ENCODE peak calls at places on chromosome 15, in four cellular contexts. T is PC-3, J is A549, S is OCI-LY7. M is an unnamed sample.

GRCh38 chr15:27492021-27492621 is 521.1 kb downstream of the GABRG3 start:
- DNase-seq in T (no peak), J (no peak), S (no peak), M (no peak)

GRCh38 chr15:40282144-40282869 is 557 bp downstream of the ANKRD63 start:
- DNase-seq in T (peak), J (peak), S (no peak), M (peak)

GRCh38 chr15:42576776-42577175 is 1.4 kb downstream of the STARD9 start:
- DNase-seq in T (no peak), J (no peak), S (peak), M (no peak)

GRCh38 chr15:36254446-36254845 is 325.0 kb upstream of the CDIN1 start:
- DNase-seq in T (no peak), J (no peak), S (no peak), M (no peak)

GRCh38 chr15:86355798-86356197 is 276.1 kb downstream of the AGBL1 start:
- DNase-seq in T (no peak), J (no peak), S (no peak), M (peak)

GRCh38 chr15:31365655-31366127 is 39.1 kb downstream of the KLF13 start:
- DNase-seq in T (no peak), J (no peak), S (peak), M (peak)

GRCh38 chr15:31293655-31294054 is 33.0 kb upstream of the KLF13 start:
- DNase-seq in T (no peak), J (no peak), S (no peak), M (no peak)

GRCh38 chr15:63244976-63245645 is 32.3 kb upstream of the APH1B start:
- DNase-seq in T (no peak), J (no peak), S (no peak), M (no peak)

GRCh38 chr15:52558196-52558595 is 10.6 kb downstream of the ARPP19 start:
- DNase-seq in T (no peak), J (no peak), S (no peak), M (peak)

GRCh38 chr15:100732359-100733055 is 130.1 kb downstream of the ASB7 start:
- DNase-seq in T (peak), J (no peak), S (no peak), M (peak)

GRCh38 chr15:100704281-100705055 is 102.1 kb downstream of the ASB7 start:
- DNase-seq in T (peak), J (no peak), S (no peak), M (peak)

GRCh38 chr15:33243393-33243792 is 48.9 kb upstream of the FMN1 start:
- DNase-seq in T (peak), J (no peak), S (no peak), M (peak)

GRCh38 chr15:90190606-90191343 is 10.4 kb upstream of the SEMA4B start:
- DNase-seq in T (no peak), J (no peak), S (peak), M (peak)

GRCh38 chr15:51374131-51374530 is 32.7 kb downstream of the GLDN start:
- DNase-seq in T (no peak), J (no peak), S (no peak), M (no peak)

GRCh38 chr15:31970007-31970406 is 60.3 kb upstream of the CHRNA7 start:
- DNase-seq in T (no peak), J (no peak), S (no peak), M (no peak)

GRCh38 chr15:68218331-68218730 is 11.2 kb downstream of the CLN6 start:
- DNase-seq in T (no peak), J (no peak), S (no peak), M (no peak)

GRCh38 chr15:56353740-56354139 is 11.5 kb upstream of the TEX9 start:
- DNase-seq in T (no peak), J (no peak), S (no peak), M (no peak)

GRCh38 chr15:93333826-93334225 is 244.8 kb upstream of the RGMA start:
- DNase-seq in T (no peak), J (no peak), S (no peak), M (no peak)

DNA sequence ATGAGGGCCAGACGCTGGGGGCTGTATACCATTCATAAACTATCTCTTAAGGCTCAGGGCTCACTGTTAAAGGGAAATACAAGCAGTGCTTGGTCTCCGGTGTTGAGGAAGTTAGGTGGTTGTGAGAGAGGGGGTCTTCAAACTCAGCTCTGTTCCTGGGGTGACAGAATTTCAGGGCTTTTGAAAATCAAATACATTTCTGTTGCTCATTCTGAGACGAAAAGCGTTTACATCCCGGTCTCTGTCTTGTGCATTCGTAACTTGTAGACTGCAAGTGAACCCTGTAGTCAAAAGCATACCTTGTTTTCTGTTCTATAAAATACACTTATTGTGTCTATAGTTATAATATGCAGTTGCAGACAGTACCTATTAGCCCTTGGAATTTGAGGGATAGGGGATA is 1.7 kb downstream of the SLCO3A1 start:
- DNase-seq in T (no peak), J (no peak), S (peak), M (no peak)
- H3K4me2 ChIP-seq in T (no peak), J (peak), S (peak), M (peak)

GRCh38 chr15:59751552-59752413 is 62.7 kb upstream of the BNIP2 start:
- DNase-seq in T (no peak), J (peak), S (peak), M (peak)
- TF ChIP-seq CTCF in T (peak), J (peak), S (peak), M (peak)

GRCh38 chr15:79171320-79172031 is 80.9 kb upstream of the RASGRF1 start:
- DNase-seq in T (no peak), J (no peak), S (no peak), M (no peak)

GRCh38 chr15:79172032-79172481 is 81.5 kb upstream of the RASGRF1 start:
- DNase-seq in T (no peak), J (no peak), S (no peak), M (no peak)

GRCh38 chr15:79168922-79169322 is 78.3 kb upstream of the RASGRF1 start:
- DNase-seq in T (peak), J (no peak), S (no peak), M (peak)

GRCh38 chr15:79169531-79170123 is 79.0 kb upstream of the RASGRF1 start:
- DNase-seq in T (no peak), J (no peak), S (no peak), M (no peak)

DNA sequence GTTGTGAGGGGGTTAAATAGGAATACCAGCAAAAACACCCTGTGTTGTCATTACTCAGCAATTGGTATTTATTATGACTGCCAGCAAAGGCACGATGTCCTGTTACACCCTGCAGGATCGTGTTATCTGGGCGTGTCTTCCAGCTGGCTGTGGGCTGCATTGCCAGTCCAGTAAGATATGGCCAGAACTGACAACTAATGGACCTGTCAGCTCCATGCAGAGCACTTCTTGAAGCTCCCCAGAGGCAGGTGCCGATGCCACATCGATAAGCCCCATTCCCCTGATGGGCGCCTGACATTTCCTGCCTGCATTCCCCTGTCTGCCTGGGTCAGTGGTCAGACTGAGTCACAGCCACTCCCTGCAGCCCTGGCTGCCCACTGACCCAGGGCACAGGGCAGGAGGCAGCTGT is 79.7 kb upstream of the RASGRF1 start:
- DNase-seq in T (peak), J (peak), S (no peak), M (peak)
- H3K27ac ChIP-seq in T (no peak), J (peak), S (no peak), M (peak)

DNA sequence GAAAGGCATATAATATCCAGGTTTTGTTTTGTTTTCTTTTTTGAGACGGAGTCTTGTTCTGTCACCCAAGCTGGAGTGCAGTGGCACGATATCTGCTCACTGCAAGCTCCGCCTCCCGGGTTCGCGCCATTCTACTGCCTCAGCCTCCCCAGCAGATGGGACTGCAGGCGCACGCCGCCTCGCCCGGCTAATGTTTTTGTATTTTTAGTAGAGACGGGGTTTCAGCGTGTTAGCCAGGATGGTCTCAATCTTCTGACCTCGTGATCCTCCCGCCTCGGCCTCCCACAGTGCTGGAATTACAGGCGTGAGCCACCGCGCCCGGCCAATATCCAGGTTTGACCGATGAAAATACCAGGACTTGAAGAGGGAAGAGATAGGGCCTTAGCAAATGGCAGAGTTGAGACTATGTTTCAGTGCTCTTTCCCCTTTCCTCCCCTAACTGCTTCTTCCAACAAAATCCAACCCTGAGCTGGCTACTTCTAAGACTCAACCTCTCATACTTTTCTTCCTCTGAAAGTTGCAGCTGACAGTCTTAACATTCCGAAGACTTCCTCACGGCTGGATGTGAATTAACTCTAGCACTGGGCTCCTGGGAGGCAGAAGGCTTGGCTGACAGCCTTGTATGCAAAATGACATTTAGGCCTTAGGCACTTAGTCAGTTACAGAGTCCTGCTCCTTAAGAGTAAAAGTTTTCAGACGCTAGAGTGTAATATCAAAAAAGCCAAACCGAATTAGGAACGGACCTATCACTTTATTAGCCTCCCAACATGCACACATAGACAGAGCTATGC is 15.2 kb upstream of the ANXA2 start:
- DNase-seq in T (no peak), J (no peak), S (no peak), M (no peak)
- H3K4me2 ChIP-seq in T (peak), J (peak), S (no peak), M (no peak)

M was measured in mammary epithelial cell.